ENCODE peak calls at places on chromosomes 6 and 20, in ten cellular contexts. One of them, this sample, is unnamed.

GRCh38 chr6:87154641-87155271 is 609 bp upstream of the ZNF292 start:
- DNase-seq in A673: peak; percentile 78
- DNase-seq in fibroblast of lung: peak; percentile 87
- DNase-seq in neural progenitor cell: no peak
- DNase-seq in mammary epithelial cell: peak; percentile 90
- DNase-seq in GM23338: peak; percentile 64
- DNase-seq in H1: no peak
- DNase-seq in PC-9: peak; percentile 50
- DNase-seq in GM23248: peak; percentile 90
- DNase-seq in hepatocyte: peak; percentile 73
- DNase-seq in this sample: peak; percentile 86

GRCh38 chr6:100809346-100809745 is 71.8 kb downstream of the ASCC3 start:
- DNase-seq in A673: no peak
- DNase-seq in fibroblast of lung: peak; percentile 3
- DNase-seq in neural progenitor cell: no peak
- DNase-seq in mammary epithelial cell: no peak
- DNase-seq in GM23338: no peak
- DNase-seq in H1: no peak
- DNase-seq in PC-9: no peak
- DNase-seq in GM23248: no peak
- DNase-seq in hepatocyte: no peak
- DNase-seq in this sample: no peak

GRCh38 chr20:20253744-20254330 is 114.1 kb upstream of the INSM1 start:
- DNase-seq in A673: no peak
- DNase-seq in fibroblast of lung: no peak
- DNase-seq in neural progenitor cell: no peak
- DNase-seq in mammary epithelial cell: no peak
- DNase-seq in GM23338: no peak
- DNase-seq in H1: no peak
- DNase-seq in PC-9: no peak
- DNase-seq in GM23248: no peak
- DNase-seq in hepatocyte: no peak
- DNase-seq in this sample: no peak

GRCh38 chr6:6891949-6892461 is 215.8 kb upstream of the RREB1 start:
- DNase-seq in A673: no peak
- DNase-seq in fibroblast of lung: no peak
- DNase-seq in neural progenitor cell: no peak
- DNase-seq in mammary epithelial cell: peak; percentile 38
- DNase-seq in GM23338: no peak
- DNase-seq in H1: no peak
- DNase-seq in PC-9: peak; percentile 80
- DNase-seq in GM23248: peak; percentile 40
- DNase-seq in hepatocyte: no peak
- DNase-seq in this sample: no peak

GRCh38 chr20:33023439-33024262 is 7.8 kb upstream of the BPIFB6 start:
- DNase-seq in A673: no peak
- DNase-seq in fibroblast of lung: no peak
- DNase-seq in neural progenitor cell: no peak
- DNase-seq in mammary epithelial cell: no peak
- DNase-seq in GM23338: no peak
- DNase-seq in H1: no peak
- DNase-seq in PC-9: no peak
- DNase-seq in GM23248: no peak
- DNase-seq in hepatocyte: peak; percentile 41
- DNase-seq in this sample: no peak

GRCh38 chr6:71886184-71887005 is at the start of gene RIMS1:
- DNase-seq in A673: peak; percentile 63
- DNase-seq in fibroblast of lung: peak; percentile 23
- DNase-seq in neural progenitor cell: peak; percentile 84
- DNase-seq in mammary epithelial cell: no peak
- DNase-seq in GM23338: peak; percentile 82
- DNase-seq in H1: peak; percentile 82
- DNase-seq in PC-9: no peak
- DNase-seq in GM23248: peak; percentile 57
- DNase-seq in hepatocyte: peak; percentile 54
- DNase-seq in this sample: peak; percentile 3

GRCh38 chr6:25697537-25698340 is 45.7 kb downstream of the SCGN start:
- DNase-seq in A673: no peak
- DNase-seq in fibroblast of lung: no peak
- DNase-seq in neural progenitor cell: no peak
- DNase-seq in mammary epithelial cell: peak; percentile 41
- DNase-seq in GM23338: no peak
- DNase-seq in H1: no peak
- DNase-seq in PC-9: peak; percentile 45
- DNase-seq in GM23248: peak; percentile 6
- DNase-seq in hepatocyte: no peak
- DNase-seq in this sample: no peak

GRCh38 chr6:107390685-107391084 is 68.7 kb downstream of the PDSS2 start:
- DNase-seq in A673: no peak
- DNase-seq in fibroblast of lung: no peak
- DNase-seq in neural progenitor cell: no peak
- DNase-seq in mammary epithelial cell: no peak
- DNase-seq in GM23338: no peak
- DNase-seq in H1: no peak
- DNase-seq in PC-9: no peak
- DNase-seq in GM23248: no peak
- DNase-seq in hepatocyte: no peak
- DNase-seq in this sample: no peak

GRCh38 chr6:23111984-23112383 is 542.6 kb downstream of the HDGFL1 start:
- DNase-seq in A673: no peak
- DNase-seq in fibroblast of lung: peak; percentile 79
- DNase-seq in neural progenitor cell: no peak
- DNase-seq in mammary epithelial cell: no peak
- DNase-seq in GM23338: no peak
- DNase-seq in H1: no peak
- DNase-seq in PC-9: no peak
- DNase-seq in GM23248: peak; percentile 69
- DNase-seq in hepatocyte: no peak
- DNase-seq in this sample: peak; percentile 71

GRCh38 chr6:23114812-23115504 is 545.6 kb downstream of the HDGFL1 start:
- DNase-seq in A673: no peak
- DNase-seq in fibroblast of lung: no peak
- DNase-seq in neural progenitor cell: no peak
- DNase-seq in mammary epithelial cell: no peak
- DNase-seq in GM23338: no peak
- DNase-seq in H1: no peak
- DNase-seq in PC-9: no peak
- DNase-seq in GM23248: no peak
- DNase-seq in hepatocyte: no peak
- DNase-seq in this sample: no peak
- TF ChIP-seq EZH2 in A673: no peak
- TF ChIP-seq EZH2 in fibroblast of lung: no peak
- TF ChIP-seq EZH2 in neural progenitor cell: no peak
- TF ChIP-seq EZH2 in mammary epithelial cell: no peak
- TF ChIP-seq EZH2 in GM23338: no peak
- TF ChIP-seq EZH2 in H1: no peak
- TF ChIP-seq EZH2 in PC-9: no peak
- TF ChIP-seq EZH2 in GM23248: no peak
- TF ChIP-seq EZH2 in hepatocyte: no peak
- TF ChIP-seq EZH2 in this sample: no peak

GRCh38 chr20:63486300-63486855 is 12.5 kb downstream of the EEF1A2 start:
- DNase-seq in A673: no peak
- DNase-seq in fibroblast of lung: no peak
- DNase-seq in neural progenitor cell: no peak
- DNase-seq in mammary epithelial cell: no peak
- DNase-seq in GM23338: no peak
- DNase-seq in H1: no peak
- DNase-seq in PC-9: no peak
- DNase-seq in GM23248: no peak
- DNase-seq in hepatocyte: no peak
- DNase-seq in this sample: no peak

GRCh38 chr20:63487781-63488241 is 11.1 kb downstream of the EEF1A2 start:
- DNase-seq in A673: no peak
- DNase-seq in fibroblast of lung: no peak
- DNase-seq in neural progenitor cell: no peak
- DNase-seq in mammary epithelial cell: no peak
- DNase-seq in GM23338: no peak
- DNase-seq in H1: peak; percentile 54
- DNase-seq in PC-9: no peak
- DNase-seq in GM23248: no peak
- DNase-seq in hepatocyte: no peak
- DNase-seq in this sample: no peak

GRCh38 chr20:63487116-63487764 is 11.6 kb downstream of the EEF1A2 start:
- DNase-seq in A673: no peak
- DNase-seq in fibroblast of lung: no peak
- DNase-seq in neural progenitor cell: no peak
- DNase-seq in mammary epithelial cell: no peak
- DNase-seq in GM23338: no peak
- DNase-seq in H1: peak; percentile 52
- DNase-seq in PC-9: no peak
- DNase-seq in GM23248: no peak
- DNase-seq in hepatocyte: no peak
- DNase-seq in this sample: no peak

GRCh38 chr20:63490416-63490815 is 8.5 kb downstream of the EEF1A2 start:
- DNase-seq in A673: no peak
- DNase-seq in fibroblast of lung: no peak
- DNase-seq in neural progenitor cell: no peak
- DNase-seq in mammary epithelial cell: no peak
- DNase-seq in GM23338: no peak
- DNase-seq in H1: no peak
- DNase-seq in PC-9: no peak
- DNase-seq in GM23248: no peak
- DNase-seq in hepatocyte: no peak
- DNase-seq in this sample: no peak

GRCh38 chr20:63488331-63489251 is 10.3 kb downstream of the EEF1A2 start:
- DNase-seq in A673: no peak
- DNase-seq in fibroblast of lung: no peak
- DNase-seq in neural progenitor cell: peak; percentile 70
- DNase-seq in mammary epithelial cell: no peak
- DNase-seq in GM23338: peak; percentile 66
- DNase-seq in H1: peak; percentile 76
- DNase-seq in PC-9: no peak
- DNase-seq in GM23248: no peak
- DNase-seq in hepatocyte: no peak
- DNase-seq in this sample: no peak
- TF ChIP-seq EZH2 in A673: no peak
- TF ChIP-seq EZH2 in fibroblast of lung: no peak
- TF ChIP-seq EZH2 in neural progenitor cell: peak; percentile 70
- TF ChIP-seq EZH2 in mammary epithelial cell: no peak
- TF ChIP-seq EZH2 in GM23338: no peak
- TF ChIP-seq EZH2 in H1: no peak
- TF ChIP-seq EZH2 in PC-9: no peak
- TF ChIP-seq EZH2 in GM23248: no peak
- TF ChIP-seq EZH2 in hepatocyte: no peak
- TF ChIP-seq EZH2 in this sample: peak; percentile 65

GRCh38 chr6:1388927-1389790 is at the start of gene FOXF2:
- DNase-seq in A673: no peak
- DNase-seq in fibroblast of lung: no peak
- DNase-seq in neural progenitor cell: peak; percentile 42
- DNase-seq in mammary epithelial cell: no peak
- DNase-seq in GM23338: peak; percentile 83
- DNase-seq in H1: peak; percentile 75
- DNase-seq in PC-9: no peak
- DNase-seq in GM23248: peak; percentile 77
- DNase-seq in hepatocyte: peak; percentile 69
- DNase-seq in this sample: no peak

GRCh38 chr6:1391692-1392309 is 2.4 kb downstream of the FOXF2 start:
- DNase-seq in A673: no peak
- DNase-seq in fibroblast of lung: no peak
- DNase-seq in neural progenitor cell: peak; percentile 25
- DNase-seq in mammary epithelial cell: no peak
- DNase-seq in GM23338: no peak
- DNase-seq in H1: no peak
- DNase-seq in PC-9: no peak
- DNase-seq in GM23248: peak; percentile 45
- DNase-seq in hepatocyte: no peak
- DNase-seq in this sample: no peak

GRCh38 chr6:1389791-1390070 is 355 bp downstream of the FOXF2 start:
- DNase-seq in A673: no peak
- DNase-seq in fibroblast of lung: no peak
- DNase-seq in neural progenitor cell: peak; percentile 66
- DNase-seq in mammary epithelial cell: no peak
- DNase-seq in GM23338: peak; percentile 62
- DNase-seq in H1: no peak
- DNase-seq in PC-9: no peak
- DNase-seq in GM23248: no peak
- DNase-seq in hepatocyte: no peak
- DNase-seq in this sample: no peak

GRCh38 chr6:1390071-1390804 is 862 bp downstream of the FOXF2 start:
- DNase-seq in A673: peak; percentile 49
- DNase-seq in fibroblast of lung: peak; percentile 52
- DNase-seq in neural progenitor cell: peak; percentile 76
- DNase-seq in mammary epithelial cell: peak; percentile 34
- DNase-seq in GM23338: peak; percentile 63
- DNase-seq in H1: peak; percentile 72
- DNase-seq in PC-9: no peak
- DNase-seq in GM23248: peak; percentile 82
- DNase-seq in hepatocyte: no peak
- DNase-seq in this sample: peak; percentile 37

GRCh38 chr6:1390805-1391511 is 1.6 kb downstream of the FOXF2 start:
- DNase-seq in A673: no peak
- DNase-seq in fibroblast of lung: no peak
- DNase-seq in neural progenitor cell: peak; percentile 60
- DNase-seq in mammary epithelial cell: no peak
- DNase-seq in GM23338: peak; percentile 61
- DNase-seq in H1: peak; percentile 69
- DNase-seq in PC-9: no peak
- DNase-seq in GM23248: peak; percentile 63
- DNase-seq in hepatocyte: no peak
- DNase-seq in this sample: no peak
- TF ChIP-seq EZH2 in A673: peak; percentile 19
- TF ChIP-seq EZH2 in fibroblast of lung: no peak
- TF ChIP-seq EZH2 in neural progenitor cell: peak; percentile 99
- TF ChIP-seq EZH2 in mammary epithelial cell: peak; percentile 95
- TF ChIP-seq EZH2 in GM23338: peak; percentile 99
- TF ChIP-seq EZH2 in H1: peak; percentile 100
- TF ChIP-seq EZH2 in PC-9: no peak
- TF ChIP-seq EZH2 in GM23248: no peak
- TF ChIP-seq EZH2 in hepatocyte: peak; percentile 24
- TF ChIP-seq EZH2 in this sample: peak; percentile 60

DNA sequence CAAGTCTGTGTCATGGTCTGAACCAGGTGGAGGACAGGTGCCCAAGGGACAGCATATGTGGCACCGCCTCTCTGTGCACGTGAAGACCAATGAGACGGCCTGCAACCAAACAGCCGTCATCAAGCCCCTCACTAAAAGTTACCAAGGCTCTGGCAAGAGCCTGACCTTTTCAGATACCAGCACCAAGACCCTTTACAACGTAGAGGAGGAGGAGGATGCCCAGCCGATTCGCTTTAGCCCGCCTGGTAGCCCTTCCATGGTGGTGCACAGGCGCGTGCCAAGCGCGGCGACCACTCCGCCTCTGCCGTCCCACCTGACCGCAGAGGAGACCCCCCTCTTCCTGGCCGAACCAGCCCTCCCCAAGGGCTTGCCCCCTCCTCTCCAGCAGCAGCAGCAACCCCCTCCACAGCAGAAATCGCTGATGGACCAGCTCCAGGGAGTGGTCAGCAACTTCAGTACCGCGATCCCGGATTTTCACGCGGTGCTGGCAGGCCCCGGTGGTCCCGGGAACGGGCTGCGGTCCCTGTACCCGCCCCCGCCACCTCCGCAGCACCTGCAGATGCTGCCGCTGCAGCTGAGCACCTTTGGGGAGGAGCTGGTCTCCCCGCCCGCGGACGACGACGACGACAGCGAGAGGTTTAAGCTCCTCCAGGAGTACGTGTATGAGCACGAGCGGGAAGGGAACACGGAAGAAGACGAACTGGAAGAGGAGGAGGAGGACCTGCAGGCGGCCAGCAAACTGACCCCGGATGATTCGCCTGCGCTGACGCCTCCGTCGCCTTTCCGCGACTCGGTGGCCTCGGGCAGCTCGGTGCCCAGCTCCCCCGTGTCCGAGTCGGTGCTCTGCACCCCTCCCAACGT is 109.5 kb upstream of the RAB32 start:
- DNase-seq in A673: no peak
- DNase-seq in fibroblast of lung: peak; percentile 38
- DNase-seq in neural progenitor cell: peak; percentile 64
- DNase-seq in mammary epithelial cell: peak; percentile 6
- DNase-seq in GM23338: peak; percentile 60
- DNase-seq in H1: peak; percentile 74
- DNase-seq in PC-9: no peak
- DNase-seq in GM23248: peak; percentile 51
- DNase-seq in hepatocyte: peak; percentile 39
- DNase-seq in this sample: peak; percentile 20
- TF ChIP-seq EZH2 in A673: no peak
- TF ChIP-seq EZH2 in fibroblast of lung: no peak
- TF ChIP-seq EZH2 in neural progenitor cell: no peak
- TF ChIP-seq EZH2 in mammary epithelial cell: no peak
- TF ChIP-seq EZH2 in GM23338: no peak
- TF ChIP-seq EZH2 in H1: no peak
- TF ChIP-seq EZH2 in PC-9: no peak
- TF ChIP-seq EZH2 in GM23248: no peak
- TF ChIP-seq EZH2 in hepatocyte: no peak
- TF ChIP-seq EZH2 in this sample: no peak